ENCODE peak calls at places on chromosomes 1 and 21, in seven cellular contexts. One of them, this sample, is unnamed.

GRCh38 chr1:185786524-185786923 is 52.3 kb downstream of the HMCN1 start:
- DNase-seq in Panc1: no peak
- DNase-seq in NCI-H1105: no peak
- DNase-seq in kidney tubule cell: no peak
- DNase-seq in NCI-H510A treated with DMSO at 0.1 percent for 48 hours: no peak
- DNase-seq in progenitor cell of endocrine pancreas: no peak
- DNase-seq in stimulated activated CD8-positive, alpha-beta memory T cell treated with anti-CD3 and anti-CD28 coated beads, Interleukin-4, amount 100 ng/mL, for 4 hours: no peak
- DNase-seq in this sample: no peak

GRCh38 chr1:116466810-116467557 is 93.9 kb downstream of the ATP1A1 start:
- DNase-seq in NCI-H510A treated with DMSO at 0.1 percent for 48 hours: no peak
- DNase-seq in NCI-H1105: no peak
- DNase-seq in stimulated activated CD8-positive, alpha-beta memory T cell treated with anti-CD3 and anti-CD28 coated beads, Interleukin-4, amount 100 ng/mL, for 4 hours: no peak
- DNase-seq in Panc1: no peak
- DNase-seq in progenitor cell of endocrine pancreas: no peak
- DNase-seq in kidney tubule cell: peak; percentile 51
- DNase-seq in this sample: no peak

GRCh38 chr1:55724551-55725325 is 509.6 kb upstream of the USP24 start:
- DNase-seq in stimulated activated CD8-positive, alpha-beta memory T cell treated with anti-CD3 and anti-CD28 coated beads, Interleukin-4, amount 100 ng/mL, for 4 hours: no peak
- DNase-seq in NCI-H510A treated with DMSO at 0.1 percent for 48 hours: no peak
- DNase-seq in NCI-H1105: no peak
- DNase-seq in Panc1: no peak
- DNase-seq in progenitor cell of endocrine pancreas: no peak
- DNase-seq in kidney tubule cell: no peak
- DNase-seq in this sample: peak; percentile 78

GRCh38 chr21:8991088-8991907 is 1530.1 kb upstream of the TPTE start:
- DNase-seq in progenitor cell of endocrine pancreas: no peak
- DNase-seq in stimulated activated CD8-positive, alpha-beta memory T cell treated with anti-CD3 and anti-CD28 coated beads, Interleukin-4, amount 100 ng/mL, for 4 hours: no peak
- DNase-seq in kidney tubule cell: peak; percentile 41
- DNase-seq in Panc1: peak; percentile 61
- DNase-seq in NCI-H510A treated with DMSO at 0.1 percent for 48 hours: peak; percentile 57
- DNase-seq in NCI-H1105: no peak
- DNase-seq in this sample: no peak

GRCh38 chr1:33111965-33112364 is 31.0 kb downstream of the AZIN2 start:
- DNase-seq in NCI-H510A treated with DMSO at 0.1 percent for 48 hours: no peak
- DNase-seq in NCI-H1105: no peak
- DNase-seq in stimulated activated CD8-positive, alpha-beta memory T cell treated with anti-CD3 and anti-CD28 coated beads, Interleukin-4, amount 100 ng/mL, for 4 hours: no peak
- DNase-seq in kidney tubule cell: peak; percentile 9
- DNase-seq in progenitor cell of endocrine pancreas: no peak
- DNase-seq in Panc1: no peak
- DNase-seq in this sample: peak; percentile 51

GRCh38 chr1:28601696-28602095 is 9.6 kb downstream of the RAB42 start:
- DNase-seq in kidney tubule cell: peak; percentile 98
- DNase-seq in NCI-H510A treated with DMSO at 0.1 percent for 48 hours: no peak
- DNase-seq in NCI-H1105: no peak
- DNase-seq in progenitor cell of endocrine pancreas: no peak
- DNase-seq in Panc1: no peak
- DNase-seq in stimulated activated CD8-positive, alpha-beta memory T cell treated with anti-CD3 and anti-CD28 coated beads, Interleukin-4, amount 100 ng/mL, for 4 hours: no peak
- DNase-seq in this sample: no peak

GRCh38 chr1:119327066-119327435 is 41.5 kb upstream of the HAO2 start:
- DNase-seq in NCI-H1105: no peak
- DNase-seq in stimulated activated CD8-positive, alpha-beta memory T cell treated with anti-CD3 and anti-CD28 coated beads, Interleukin-4, amount 100 ng/mL, for 4 hours: no peak
- DNase-seq in NCI-H510A treated with DMSO at 0.1 percent for 48 hours: no peak
- DNase-seq in progenitor cell of endocrine pancreas: no peak
- DNase-seq in kidney tubule cell: no peak
- DNase-seq in Panc1: no peak
- DNase-seq in this sample: peak; percentile 28

GRCh38 chr1:147605591-147605990 is 64.3 kb downstream of the BCL9 start:
- DNase-seq in stimulated activated CD8-positive, alpha-beta memory T cell treated with anti-CD3 and anti-CD28 coated beads, Interleukin-4, amount 100 ng/mL, for 4 hours: no peak
- DNase-seq in NCI-H510A treated with DMSO at 0.1 percent for 48 hours: no peak
- DNase-seq in kidney tubule cell: no peak
- DNase-seq in progenitor cell of endocrine pancreas: no peak
- DNase-seq in Panc1: no peak
- DNase-seq in NCI-H1105: no peak
- DNase-seq in this sample: no peak

GRCh38 chr1:87140831-87141540 is 187.7 kb upstream of the LMO4 start:
- DNase-seq in progenitor cell of endocrine pancreas: no peak
- DNase-seq in kidney tubule cell: peak; percentile 89
- DNase-seq in NCI-H510A treated with DMSO at 0.1 percent for 48 hours: no peak
- DNase-seq in stimulated activated CD8-positive, alpha-beta memory T cell treated with anti-CD3 and anti-CD28 coated beads, Interleukin-4, amount 100 ng/mL, for 4 hours: no peak
- DNase-seq in Panc1: no peak
- DNase-seq in NCI-H1105: no peak
- DNase-seq in this sample: no peak

GRCh38 chr1:176073524-176074157 is 133.4 kb downstream of the COP1 start:
- DNase-seq in NCI-H510A treated with DMSO at 0.1 percent for 48 hours: peak; percentile 84
- DNase-seq in Panc1: peak; percentile 33
- DNase-seq in kidney tubule cell: peak; percentile 63
- DNase-seq in NCI-H1105: peak; percentile 66
- DNase-seq in stimulated activated CD8-positive, alpha-beta memory T cell treated with anti-CD3 and anti-CD28 coated beads, Interleukin-4, amount 100 ng/mL, for 4 hours: no peak
- DNase-seq in progenitor cell of endocrine pancreas: no peak
- DNase-seq in this sample: peak; percentile 85

GRCh38 chr1:153631047-153632022 is 2.5 kb upstream of the CHTOP start:
- DNase-seq in Panc1: no peak
- DNase-seq in NCI-H510A treated with DMSO at 0.1 percent for 48 hours: no peak
- DNase-seq in kidney tubule cell: peak; percentile 18
- DNase-seq in stimulated activated CD8-positive, alpha-beta memory T cell treated with anti-CD3 and anti-CD28 coated beads, Interleukin-4, amount 100 ng/mL, for 4 hours: no peak
- DNase-seq in progenitor cell of endocrine pancreas: no peak
- DNase-seq in NCI-H1105: no peak
- DNase-seq in this sample: no peak

GRCh38 chr1:62407398-62408009 is 29.3 kb upstream of the USP1 start:
- DNase-seq in Panc1: peak; percentile 41
- DNase-seq in progenitor cell of endocrine pancreas: no peak
- DNase-seq in NCI-H510A treated with DMSO at 0.1 percent for 48 hours: peak; percentile 68
- DNase-seq in stimulated activated CD8-positive, alpha-beta memory T cell treated with anti-CD3 and anti-CD28 coated beads, Interleukin-4, amount 100 ng/mL, for 4 hours: no peak
- DNase-seq in NCI-H1105: peak; percentile 34
- DNase-seq in kidney tubule cell: peak; percentile 54
- DNase-seq in this sample: peak; percentile 73

GRCh38 chr1:244201750-244202149 is 150.7 kb downstream of the ZBTB18 start:
- DNase-seq in stimulated activated CD8-positive, alpha-beta memory T cell treated with anti-CD3 and anti-CD28 coated beads, Interleukin-4, amount 100 ng/mL, for 4 hours: no peak
- DNase-seq in progenitor cell of endocrine pancreas: no peak
- DNase-seq in NCI-H1105: no peak
- DNase-seq in NCI-H510A treated with DMSO at 0.1 percent for 48 hours: no peak
- DNase-seq in kidney tubule cell: no peak
- DNase-seq in Panc1: no peak
- DNase-seq in this sample: no peak

GRCh38 chr1:223229756-223230155 is 86.7 kb upstream of the TLR5 start:
- DNase-seq in NCI-H1105: no peak
- DNase-seq in Panc1: no peak
- DNase-seq in stimulated activated CD8-positive, alpha-beta memory T cell treated with anti-CD3 and anti-CD28 coated beads, Interleukin-4, amount 100 ng/mL, for 4 hours: no peak
- DNase-seq in progenitor cell of endocrine pancreas: no peak
- DNase-seq in NCI-H510A treated with DMSO at 0.1 percent for 48 hours: no peak
- DNase-seq in kidney tubule cell: no peak
- DNase-seq in this sample: no peak

GRCh38 chr21:37207441-37208009 is 59.6 kb downstream of the VPS26C start:
- DNase-seq in kidney tubule cell: peak; percentile 89
- DNase-seq in Panc1: no peak
- DNase-seq in stimulated activated CD8-positive, alpha-beta memory T cell treated with anti-CD3 and anti-CD28 coated beads, Interleukin-4, amount 100 ng/mL, for 4 hours: no peak
- DNase-seq in NCI-H1105: no peak
- DNase-seq in NCI-H510A treated with DMSO at 0.1 percent for 48 hours: no peak
- DNase-seq in progenitor cell of endocrine pancreas: no peak
- DNase-seq in this sample: no peak

GRCh38 chr1:7625401-7625800 is 145.7 kb upstream of the VAMP3 start:
- DNase-seq in Panc1: no peak
- DNase-seq in stimulated activated CD8-positive, alpha-beta memory T cell treated with anti-CD3 and anti-CD28 coated beads, Interleukin-4, amount 100 ng/mL, for 4 hours: no peak
- DNase-seq in progenitor cell of endocrine pancreas: no peak
- DNase-seq in kidney tubule cell: no peak
- DNase-seq in NCI-H1105: no peak
- DNase-seq in NCI-H510A treated with DMSO at 0.1 percent for 48 hours: no peak
- DNase-seq in this sample: no peak

GRCh38 chr1:1371741-1372711 is 3.0 kb downstream of the AURKAIP1 start:
- DNase-seq in NCI-H1105: peak; percentile 23
- DNase-seq in NCI-H510A treated with DMSO at 0.1 percent for 48 hours: peak; percentile 79
- DNase-seq in stimulated activated CD8-positive, alpha-beta memory T cell treated with anti-CD3 and anti-CD28 coated beads, Interleukin-4, amount 100 ng/mL, for 4 hours: peak; percentile 62
- DNase-seq in kidney tubule cell: peak; percentile 69
- DNase-seq in Panc1: peak; percentile 32
- DNase-seq in progenitor cell of endocrine pancreas: peak; percentile 80
- DNase-seq in this sample: peak; percentile 76

GRCh38 chr1:66764994-66765578 is 12.8 kb downstream of the DYNLT5 start:
- DNase-seq in NCI-H1105: peak; percentile 36
- DNase-seq in Panc1: peak; percentile 60
- DNase-seq in stimulated activated CD8-positive, alpha-beta memory T cell treated with anti-CD3 and anti-CD28 coated beads, Interleukin-4, amount 100 ng/mL, for 4 hours: peak; percentile 21
- DNase-seq in NCI-H510A treated with DMSO at 0.1 percent for 48 hours: peak; percentile 76
- DNase-seq in progenitor cell of endocrine pancreas: no peak
- DNase-seq in kidney tubule cell: peak; percentile 61
- DNase-seq in this sample: peak; percentile 74

GRCh38 chr1:65174585-65174984 is 26.6 kb downstream of the AK4 start:
- DNase-seq in stimulated activated CD8-positive, alpha-beta memory T cell treated with anti-CD3 and anti-CD28 coated beads, Interleukin-4, amount 100 ng/mL, for 4 hours: no peak
- DNase-seq in NCI-H510A treated with DMSO at 0.1 percent for 48 hours: no peak
- DNase-seq in progenitor cell of endocrine pancreas: no peak
- DNase-seq in NCI-H1105: no peak
- DNase-seq in kidney tubule cell: peak; percentile 97
- DNase-seq in Panc1: no peak
- DNase-seq in this sample: no peak

GRCh38 chr21:17257784-17258183 is 255.1 kb upstream of the CXADR start:
- DNase-seq in NCI-H1105: no peak
- DNase-seq in Panc1: no peak
- DNase-seq in kidney tubule cell: no peak
- DNase-seq in stimulated activated CD8-positive, alpha-beta memory T cell treated with anti-CD3 and anti-CD28 coated beads, Interleukin-4, amount 100 ng/mL, for 4 hours: no peak
- DNase-seq in NCI-H510A treated with DMSO at 0.1 percent for 48 hours: no peak
- DNase-seq in progenitor cell of endocrine pancreas: no peak
- DNase-seq in this sample: no peak

GRCh38 chr1:6465461-6466005 is 440 bp downstream of the TNFRSF25 start:
- DNase-seq in NCI-H1105: no peak
- DNase-seq in progenitor cell of endocrine pancreas: no peak
- DNase-seq in Panc1: no peak
- DNase-seq in stimulated activated CD8-positive, alpha-beta memory T cell treated with anti-CD3 and anti-CD28 coated beads, Interleukin-4, amount 100 ng/mL, for 4 hours: no peak
- DNase-seq in kidney tubule cell: no peak
- DNase-seq in NCI-H510A treated with DMSO at 0.1 percent for 48 hours: peak; percentile 74
- DNase-seq in this sample: no peak

GRCh38 chr1:27137022-27137542 is 17.8 kb downstream of the SLC9A1 start:
- DNase-seq in progenitor cell of endocrine pancreas: no peak
- DNase-seq in NCI-H1105: no peak
- DNase-seq in NCI-H510A treated with DMSO at 0.1 percent for 48 hours: peak; percentile 72
- DNase-seq in stimulated activated CD8-positive, alpha-beta memory T cell treated with anti-CD3 and anti-CD28 coated beads, Interleukin-4, amount 100 ng/mL, for 4 hours: peak; percentile 29
- DNase-seq in Panc1: no peak
- DNase-seq in kidney tubule cell: no peak
- DNase-seq in this sample: no peak

GRCh38 chr1:183711691-183712401 is 58.7 kb upstream of the APOBEC4 start:
- DNase-seq in stimulated activated CD8-positive, alpha-beta memory T cell treated with anti-CD3 and anti-CD28 coated beads, Interleukin-4, amount 100 ng/mL, for 4 hours: no peak
- DNase-seq in NCI-H1105: no peak
- DNase-seq in Panc1: no peak
- DNase-seq in kidney tubule cell: no peak
- DNase-seq in progenitor cell of endocrine pancreas: no peak
- DNase-seq in NCI-H510A treated with DMSO at 0.1 percent for 48 hours: no peak
- DNase-seq in this sample: peak; percentile 82

This sample was measured in cardiac muscle cell.